ENCODE peak calls at places on chromosome 3, in seven cellular contexts. One of them, this sample, is unnamed.

GRCh38 chr3:27553868-27554540 is 69.8 kb upstream of the SLC4A7 start:
- DNase-seq in testis: no peak
- DNase-seq in CD4-positive, alpha-beta T cell: no peak
- DNase-seq in AG04450: no peak
- DNase-seq in breast epithelium: no peak
- DNase-seq in GM12865: no peak
- DNase-seq in fibroblast of mammary gland: peak; percentile 49
- DNase-seq in this sample: no peak

GRCh38 chr3:2099779-2100191 is 1.1 kb downstream of the CNTN4 start:
- DNase-seq in fibroblast of mammary gland: no peak
- DNase-seq in CD4-positive, alpha-beta T cell: no peak
- DNase-seq in AG04450: no peak
- DNase-seq in GM12865: no peak
- DNase-seq in testis: peak; percentile 19
- DNase-seq in breast epithelium: no peak
- DNase-seq in this sample: no peak

GRCh38 chr3:127393131-127393820 is 105.4 kb upstream of the PRR20G start:
- DNase-seq in testis: no peak
- DNase-seq in AG04450: no peak
- DNase-seq in fibroblast of mammary gland: no peak
- DNase-seq in CD4-positive, alpha-beta T cell: no peak
- DNase-seq in breast epithelium: no peak
- DNase-seq in GM12865: no peak
- DNase-seq in this sample: peak; percentile 64

GRCh38 chr3:55405436-55405835 is 81.7 kb downstream of the WNT5A start:
- DNase-seq in testis: peak; percentile 73
- DNase-seq in GM12865: peak; percentile 16
- DNase-seq in breast epithelium: no peak
- DNase-seq in CD4-positive, alpha-beta T cell: no peak
- DNase-seq in AG04450: no peak
- DNase-seq in fibroblast of mammary gland: peak; percentile 87
- DNase-seq in this sample: no peak

GRCh38 chr3:52843881-52844280 is 9.1 kb upstream of the MUSTN1 start:
- DNase-seq in AG04450: no peak
- DNase-seq in testis: no peak
- DNase-seq in CD4-positive, alpha-beta T cell: no peak
- DNase-seq in fibroblast of mammary gland: no peak
- DNase-seq in GM12865: no peak
- DNase-seq in breast epithelium: no peak
- DNase-seq in this sample: no peak

GRCh38 chr3:29099296-29099695 is 181.6 kb upstream of the RBMS3 start:
- DNase-seq in fibroblast of mammary gland: no peak
- DNase-seq in AG04450: no peak
- DNase-seq in testis: no peak
- DNase-seq in breast epithelium: no peak
- DNase-seq in GM12865: peak; percentile 6
- DNase-seq in CD4-positive, alpha-beta T cell: no peak
- DNase-seq in this sample: no peak

GRCh38 chr3:154430014-154430413 is at the start of gene GPR149:
- DNase-seq in fibroblast of mammary gland: no peak
- DNase-seq in GM12865: no peak
- DNase-seq in breast epithelium: no peak
- DNase-seq in testis: peak; percentile 20
- DNase-seq in CD4-positive, alpha-beta T cell: no peak
- DNase-seq in AG04450: no peak
- DNase-seq in this sample: no peak

GRCh38 chr3:15783361-15783969 is 14.3 kb downstream of the ANKRD28 start:
- DNase-seq in AG04450: no peak
- DNase-seq in fibroblast of mammary gland: peak; percentile 85
- DNase-seq in testis: no peak
- DNase-seq in GM12865: no peak
- DNase-seq in CD4-positive, alpha-beta T cell: no peak
- DNase-seq in breast epithelium: no peak
- DNase-seq in this sample: no peak

GRCh38 chr3:175713263-175713662 is 854.1 kb downstream of the NAALADL2 start:
- DNase-seq in AG04450: no peak
- DNase-seq in testis: no peak
- DNase-seq in breast epithelium: no peak
- DNase-seq in CD4-positive, alpha-beta T cell: no peak
- DNase-seq in fibroblast of mammary gland: no peak
- DNase-seq in GM12865: no peak
- DNase-seq in this sample: no peak

GRCh38 chr3:187227658-187228258 is 30.5 kb downstream of the RTP1 start:
- DNase-seq in breast epithelium: no peak
- DNase-seq in fibroblast of mammary gland: peak; percentile 84
- DNase-seq in CD4-positive, alpha-beta T cell: no peak
- DNase-seq in AG04450: peak; percentile 43
- DNase-seq in testis: no peak
- DNase-seq in GM12865: no peak
- DNase-seq in this sample: no peak

GRCh38 chr3:114155370-114155821 is 23.5 kb downstream of the DRD3 start:
- DNase-seq in GM12865: peak; percentile 55
- DNase-seq in CD4-positive, alpha-beta T cell: peak; percentile 14
- DNase-seq in breast epithelium: no peak
- DNase-seq in AG04450: no peak
- DNase-seq in fibroblast of mammary gland: peak; percentile 36
- DNase-seq in testis: peak; percentile 57
- DNase-seq in this sample: no peak

GRCh38 chr3:138638641-138639040 is 30.1 kb downstream of the FAIM start:
- DNase-seq in breast epithelium: no peak
- DNase-seq in fibroblast of mammary gland: no peak
- DNase-seq in CD4-positive, alpha-beta T cell: no peak
- DNase-seq in AG04450: no peak
- DNase-seq in GM12865: no peak
- DNase-seq in testis: no peak
- DNase-seq in this sample: no peak

GRCh38 chr3:129398803-129399144 is 29.7 kb downstream of the EFCAB12 start:
- DNase-seq in testis: peak; percentile 22
- DNase-seq in CD4-positive, alpha-beta T cell: peak; percentile 13
- DNase-seq in GM12865: peak; percentile 26
- DNase-seq in AG04450: no peak
- DNase-seq in fibroblast of mammary gland: peak; percentile 27
- DNase-seq in breast epithelium: no peak
- DNase-seq in this sample: no peak

GRCh38 chr3:155640098-155640497 is 104.8 kb downstream of the PLCH1 start:
- DNase-seq in AG04450: no peak
- DNase-seq in fibroblast of mammary gland: no peak
- DNase-seq in CD4-positive, alpha-beta T cell: no peak
- DNase-seq in GM12865: no peak
- DNase-seq in breast epithelium: no peak
- DNase-seq in testis: no peak
- DNase-seq in this sample: no peak

GRCh38 chr3:71987828-71988227 is 202.9 kb upstream of the PROK2 start:
- DNase-seq in GM12865: no peak
- DNase-seq in fibroblast of mammary gland: peak; percentile 79
- DNase-seq in AG04450: no peak
- DNase-seq in CD4-positive, alpha-beta T cell: no peak
- DNase-seq in breast epithelium: no peak
- DNase-seq in testis: no peak
- DNase-seq in this sample: no peak

GRCh38 chr3:53949541-53949940 is 57.9 kb upstream of the SELENOK start:
- DNase-seq in breast epithelium: no peak
- DNase-seq in fibroblast of mammary gland: no peak
- DNase-seq in AG04450: no peak
- DNase-seq in GM12865: no peak
- DNase-seq in CD4-positive, alpha-beta T cell: no peak
- DNase-seq in testis: no peak
- DNase-seq in this sample: no peak

GRCh38 chr3:36965440-36965839 is 20.6 kb upstream of the TRANK1 start:
- DNase-seq in CD4-positive, alpha-beta T cell: no peak
- DNase-seq in GM12865: no peak
- DNase-seq in breast epithelium: no peak
- DNase-seq in testis: no peak
- DNase-seq in AG04450: no peak
- DNase-seq in fibroblast of mammary gland: no peak
- DNase-seq in this sample: no peak

GRCh38 chr3:113441051-113441770 is at the start of gene CFAP44:
- DNase-seq in GM12865: peak; percentile 21
- DNase-seq in CD4-positive, alpha-beta T cell: peak; percentile 58
- DNase-seq in testis: peak; percentile 80
- DNase-seq in breast epithelium: peak; percentile 66
- DNase-seq in AG04450: peak; percentile 7
- DNase-seq in fibroblast of mammary gland: peak; percentile 63
- DNase-seq in this sample: peak; percentile 93

GRCh38 chr3:89098173-89098572 is 9.2 kb upstream of the EPHA3 start:
- DNase-seq in breast epithelium: no peak
- DNase-seq in fibroblast of mammary gland: no peak
- DNase-seq in GM12865: no peak
- DNase-seq in testis: no peak
- DNase-seq in AG04450: no peak
- DNase-seq in CD4-positive, alpha-beta T cell: no peak
- DNase-seq in this sample: no peak

GRCh38 chr3:125916376-125916978 is 52.5 kb upstream of the ROPN1B start:
- DNase-seq in breast epithelium: peak; percentile 100
- DNase-seq in CD4-positive, alpha-beta T cell: peak; percentile 93
- DNase-seq in GM12865: peak; percentile 97
- DNase-seq in testis: peak; percentile 98
- DNase-seq in fibroblast of mammary gland: peak; percentile 88
- DNase-seq in AG04450: peak; percentile 86
- DNase-seq in this sample: peak; percentile 96

GRCh38 chr3:100401674-100402036 is 316 bp downstream of the LNP1 start:
- DNase-seq in fibroblast of mammary gland: peak; percentile 66
- DNase-seq in CD4-positive, alpha-beta T cell: peak; percentile 51
- DNase-seq in breast epithelium: no peak
- DNase-seq in AG04450: no peak
- DNase-seq in testis: peak; percentile 35
- DNase-seq in GM12865: peak; percentile 69
- DNase-seq in this sample: no peak

GRCh38 chr3:30836141-30836540 is 58.3 kb downstream of the GADL1 start:
- DNase-seq in breast epithelium: no peak
- DNase-seq in CD4-positive, alpha-beta T cell: no peak
- DNase-seq in testis: no peak
- DNase-seq in fibroblast of mammary gland: peak; percentile 25
- DNase-seq in AG04450: no peak
- DNase-seq in GM12865: no peak
- DNase-seq in this sample: no peak

GRCh38 chr3:161028485-161029018 is 76.6 kb downstream of the B3GALNT1 start:
- DNase-seq in breast epithelium: no peak
- DNase-seq in AG04450: no peak
- DNase-seq in CD4-positive, alpha-beta T cell: no peak
- DNase-seq in fibroblast of mammary gland: no peak
- DNase-seq in GM12865: no peak
- DNase-seq in testis: no peak
- DNase-seq in this sample: no peak

GRCh38 chr3:131658115-131658514 is 155.3 kb upstream of the MRPL3 start:
- DNase-seq in GM12865: no peak
- DNase-seq in CD4-positive, alpha-beta T cell: no peak
- DNase-seq in breast epithelium: no peak
- DNase-seq in testis: no peak
- DNase-seq in fibroblast of mammary gland: peak; percentile 3
- DNase-seq in AG04450: no peak
- DNase-seq in this sample: no peak
- TF ChIP-seq CTCF in GM12865: no peak
- TF ChIP-seq CTCF in CD4-positive, alpha-beta T cell: no peak
- TF ChIP-seq CTCF in breast epithelium: no peak
- TF ChIP-seq CTCF in testis: no peak
- TF ChIP-seq CTCF in fibroblast of mammary gland: peak; percentile 9
- TF ChIP-seq CTCF in AG04450: no peak
- TF ChIP-seq CTCF in this sample: no peak

GRCh38 chr3:103306081-103306480 is 871.3 kb downstream of the ZPLD1 start:
- DNase-seq in fibroblast of mammary gland: no peak
- DNase-seq in breast epithelium: no peak
- DNase-seq in AG04450: no peak
- DNase-seq in CD4-positive, alpha-beta T cell: no peak
- DNase-seq in testis: no peak
- DNase-seq in GM12865: no peak
- DNase-seq in this sample: no peak

DNA sequence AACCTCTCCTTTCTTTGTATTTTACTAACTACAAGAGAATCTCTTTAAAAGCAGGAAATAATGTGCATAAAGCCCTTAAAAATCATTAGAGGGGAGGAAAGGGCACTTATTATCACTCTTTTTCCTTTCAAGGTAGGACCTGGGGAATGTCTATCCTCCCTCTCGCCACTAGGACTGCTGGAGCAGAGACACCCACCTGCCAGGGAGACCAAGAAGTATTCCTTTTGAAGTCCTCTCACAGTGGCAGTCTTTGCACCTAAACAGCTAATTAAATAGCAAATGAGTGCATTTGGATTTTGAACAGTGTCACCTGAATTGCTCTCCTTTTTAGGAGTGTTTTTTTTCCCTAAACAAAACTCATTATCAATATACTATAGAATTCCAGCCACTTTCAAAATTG is 874.1 kb downstream of the ZPLD1 start:
- DNase-seq in CD4-positive, alpha-beta T cell: no peak
- DNase-seq in GM12865: no peak
- DNase-seq in fibroblast of mammary gland: no peak
- DNase-seq in breast epithelium: no peak
- DNase-seq in testis: no peak
- DNase-seq in AG04450: no peak
- DNase-seq in this sample: no peak
- TF ChIP-seq CTCF in CD4-positive, alpha-beta T cell: no peak
- TF ChIP-seq CTCF in GM12865: peak; percentile 4
- TF ChIP-seq CTCF in fibroblast of mammary gland: no peak
- TF ChIP-seq CTCF in breast epithelium: no peak
- TF ChIP-seq CTCF in testis: no peak
- TF ChIP-seq CTCF in AG04450: no peak
- TF ChIP-seq CTCF in this sample: no peak

DNA sequence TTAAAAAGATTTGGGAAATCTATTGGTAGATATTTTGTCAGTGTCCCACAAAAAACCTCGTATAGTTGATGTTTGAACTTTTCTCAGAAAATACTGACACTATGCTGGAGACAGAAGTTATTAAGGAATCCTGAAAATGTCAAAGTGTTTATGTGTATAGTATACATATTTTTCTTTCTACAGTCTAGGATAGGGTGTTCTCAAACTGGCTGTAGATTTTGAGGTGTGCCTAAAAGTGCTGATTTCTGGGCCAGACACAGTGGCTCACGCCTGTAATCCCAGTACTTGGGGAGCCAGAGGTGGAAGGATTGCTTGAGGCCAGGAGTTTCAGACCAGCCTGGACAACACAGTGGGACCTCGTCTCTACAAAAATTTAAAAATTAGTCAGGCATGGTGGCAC is 322.0 kb downstream of the NLGN1 start:
- DNase-seq in GM12865: no peak
- DNase-seq in CD4-positive, alpha-beta T cell: no peak
- DNase-seq in testis: no peak
- DNase-seq in fibroblast of mammary gland: no peak
- DNase-seq in breast epithelium: no peak
- DNase-seq in AG04450: no peak
- DNase-seq in this sample: no peak
- TF ChIP-seq CTCF in GM12865: no peak
- TF ChIP-seq CTCF in CD4-positive, alpha-beta T cell: no peak
- TF ChIP-seq CTCF in testis: no peak
- TF ChIP-seq CTCF in fibroblast of mammary gland: no peak
- TF ChIP-seq CTCF in breast epithelium: no peak
- TF ChIP-seq CTCF in AG04450: no peak
- TF ChIP-seq CTCF in this sample: no peak

DNA sequence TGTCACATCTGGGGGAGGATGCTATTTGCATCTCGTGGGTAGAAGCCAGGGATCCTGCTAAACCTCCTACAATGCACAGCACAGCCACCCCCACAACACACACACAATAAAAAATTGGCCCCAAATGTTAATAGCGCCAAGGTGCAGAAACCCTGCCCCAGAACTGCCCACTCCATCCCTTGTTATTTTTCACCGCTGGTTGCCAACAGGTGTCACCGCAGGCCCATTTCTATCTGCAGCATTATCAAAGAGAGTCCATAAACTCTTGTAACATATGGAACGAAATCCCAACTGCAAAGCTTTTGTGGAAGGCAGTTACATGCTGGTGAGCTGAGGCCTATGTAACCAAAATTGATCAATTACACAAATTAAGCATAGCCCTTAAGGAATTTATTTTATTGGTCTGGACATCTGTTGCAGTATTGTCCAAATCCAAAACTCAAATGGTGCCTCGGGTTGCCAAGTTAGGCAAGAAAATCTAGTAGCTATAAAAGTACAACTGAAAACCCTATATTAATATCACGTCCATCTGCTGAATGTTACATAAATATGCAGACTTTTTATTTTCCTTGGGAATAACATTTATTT is 66.2 kb downstream of the SAMMSON start:
- DNase-seq in GM12865: no peak
- DNase-seq in CD4-positive, alpha-beta T cell: no peak
- DNase-seq in breast epithelium: no peak
- DNase-seq in AG04450: no peak
- DNase-seq in fibroblast of mammary gland: no peak
- DNase-seq in testis: no peak
- DNase-seq in this sample: no peak
- TF ChIP-seq CTCF in GM12865: no peak
- TF ChIP-seq CTCF in CD4-positive, alpha-beta T cell: no peak
- TF ChIP-seq CTCF in breast epithelium: no peak
- TF ChIP-seq CTCF in AG04450: peak; percentile 8
- TF ChIP-seq CTCF in fibroblast of mammary gland: no peak
- TF ChIP-seq CTCF in testis: no peak
- TF ChIP-seq CTCF in this sample: peak; percentile 64